ENCODE peak calls at places on chromosome 19, in eight cellular contexts. M is lower leg skin, X is HepG2, R is heart left ventricle, E is IMR-90, J is K562, D is breast epithelium, O is transverse colon. F is an unnamed sample.

GRCh38 chr19:8610928-8611284 is 391 bp upstream of the ADAMTS10 start:
- DNase-seq in M (no peak), X (no peak), R (no peak), E (no peak), J (no peak), D (no peak), O (no peak), F (no peak)

GRCh38 chr19:5696196-5697021 is 6.3 kb downstream of the RPL36 start:
- DNase-seq in M (peak; percentile 81), X (no peak), R (no peak), E (no peak), J (no peak), D (no peak), O (no peak), F (no peak)

GRCh38 chr19:2603320-2603719 is 99.2 kb downstream of the GNG7 start:
- DNase-seq in M (peak; percentile 94), X (no peak), R (peak; percentile 75), E (no peak), J (no peak), D (peak; percentile 52), O (no peak), F (no peak)

GRCh38 chr19:47781590-47782318 is 3.3 kb downstream of the SELENOW start:
- DNase-seq in M (no peak), X (no peak), R (peak; percentile 57), E (no peak), J (no peak), D (no peak), O (no peak), F (no peak)

GRCh38 chr19:45952691-45953505 is 20.8 kb downstream of the NOVA2 start:
- DNase-seq in M (no peak), X (no peak), R (no peak), E (peak; percentile 42), J (peak; percentile 88), D (no peak), O (peak; percentile 24), F (peak; percentile 83)

GRCh38 chr19:28864577-28865042 is 348.3 kb downstream of the UQCRFS1 start:
- DNase-seq in M (peak; percentile 26), X (no peak), R (peak; percentile 84), E (peak; percentile 7), J (no peak), D (no peak), O (peak; percentile 35), F (no peak)

GRCh38 chr19:11046608-11047354 is 42.5 kb upstream of the LDLR start:
- DNase-seq in M (no peak), X (no peak), R (no peak), E (no peak), J (no peak), D (no peak), O (no peak), F (no peak)

GRCh38 chr19:19489804-19490204 is 25.5 kb downstream of the TSSK6 start:
- DNase-seq in M (no peak), X (no peak), R (no peak), E (no peak), J (no peak), D (no peak), O (no peak), F (no peak)

GRCh38 chr19:6691342-6691741 is 21.4 kb upstream of the TNFSF14 start:
- DNase-seq in M (no peak), X (no peak), R (no peak), E (no peak), J (no peak), D (no peak), O (no peak), F (no peak)

GRCh38 chr19:5424192-5424973 is 30.8 kb upstream of the ZNRF4 start:
- DNase-seq in M (no peak), X (no peak), R (no peak), E (no peak), J (no peak), D (no peak), O (no peak), F (no peak)

GRCh38 chr19:13764101-13764807 is at the start of gene MRI1:
- DNase-seq in M (peak; percentile 96), X (peak; percentile 39), R (peak; percentile 87), E (peak; percentile 60), J (peak; percentile 92), D (peak; percentile 77), O (peak; percentile 83), F (peak; percentile 85)

GRCh38 chr19:44998025-44998424 is 3.2 kb upstream of the RELB start:
- DNase-seq in M (no peak), X (no peak), R (no peak), E (no peak), J (no peak), D (no peak), O (no peak), F (no peak)

GRCh38 chr19:5138606-5139594 is 170.0 kb downstream of the KDM4B start:
- DNase-seq in M (no peak), X (no peak), R (peak; percentile 52), E (peak; percentile 47), J (peak; percentile 34), D (no peak), O (peak; percentile 71), F (peak; percentile 96)

GRCh38 chr19:17305211-17305516 is 508 bp upstream of the MRPL34 start:
- DNase-seq in M (no peak), X (no peak), R (no peak), E (no peak), J (no peak), D (no peak), O (no peak), F (no peak)

GRCh38 chr19:18490719-18491118 is 31.2 kb downstream of the ELL start:
- DNase-seq in M (no peak), X (no peak), R (no peak), E (no peak), J (no peak), D (no peak), O (no peak), F (no peak)

GRCh38 chr19:40802300-40803169 is 3.5 kb downstream of the EGLN2 start:
- DNase-seq in M (peak; percentile 91), X (no peak), R (peak; percentile 82), E (no peak), J (peak; percentile 20), D (no peak), O (peak; percentile 77), F (peak; percentile 63)

GRCh38 chr19:20167020-20167644 is at the start of gene ZNF486:
- DNase-seq in M (peak; percentile 99), X (peak; percentile 80), R (peak; percentile 98), E (peak; percentile 94), J (peak; percentile 17), D (peak; percentile 99), O (peak; percentile 95), F (peak; percentile 94)

GRCh38 chr19:39428309-39429112 is 7.2 kb downstream of the RPS16 start:
- DNase-seq in M (no peak), X (peak; percentile 66), R (peak; percentile 86), E (peak; percentile 96), J (no peak), D (no peak), O (peak; percentile 51), F (no peak)

GRCh38 chr19:4636151-4636717 is 3.1 kb upstream of the TNFAIP8L1 start:
- DNase-seq in M (peak; percentile 91), X (no peak), R (peak; percentile 65), E (peak; percentile 34), J (peak; percentile 85), D (peak; percentile 67), O (peak; percentile 70), F (peak; percentile 58)

GRCh38 chr19:15266683-15267082 is 34.4 kb upstream of the EPHX3 start:
- DNase-seq in M (no peak), X (no peak), R (no peak), E (no peak), J (no peak), D (no peak), O (no peak), F (no peak)

GRCh38 chr19:12034196-12034595 is 1.3 kb downstream of the ZNF433 start:
- DNase-seq in M (no peak), X (no peak), R (no peak), E (no peak), J (no peak), D (no peak), O (no peak), F (no peak)

GRCh38 chr19:11196406-11197287 is 698 bp downstream of the KANK2 start:
- DNase-seq in M (no peak), X (no peak), R (peak; percentile 68), E (peak; percentile 28), J (peak; percentile 72), D (no peak), O (peak; percentile 36), F (peak; percentile 32)

GRCh38 chr19:53254451-53255341 is at the start of gene ZNF677:
- DNase-seq in M (peak; percentile 95), X (no peak), R (peak; percentile 98), E (peak; percentile 76), J (peak; percentile 47), D (peak; percentile 91), O (peak; percentile 72), F (no peak)
- TF ChIP-seq POLR2A in M (no peak), X (no peak), R (peak; percentile 67), E (peak; percentile 67), J (no peak), D (no peak), O (no peak), F (no peak)

GRCh38 chr19:42281175-42282035 is 12.4 kb downstream of the CIC start:
- DNase-seq in M (peak; percentile 96), X (peak; percentile 76), R (peak; percentile 76), E (peak; percentile 41), J (peak; percentile 37), D (no peak), O (peak; percentile 47), F (peak; percentile 67)
- TF ChIP-seq POLR2A in M (no peak), X (no peak), R (peak; percentile 52), E (no peak), J (no peak), D (no peak), O (no peak), F (no peak)

GRCh38 chr19:1020868-1021425 is at the start of gene TMEM259:
- DNase-seq in M (peak; percentile 99), X (peak; percentile 92), R (peak; percentile 98), E (peak; percentile 96), J (peak; percentile 87), D (peak; percentile 97), O (peak; percentile 98), F (peak; percentile 94)
- TF ChIP-seq POLR2A in M (peak; percentile 33), X (no peak), R (peak; percentile 63), E (no peak), J (no peak), D (no peak), O (peak; percentile 68), F (no peak)

GRCh38 chr19:34513767-34514166 is 32.2 kb downstream of the WTIP start:
- DNase-seq in M (no peak), X (no peak), R (no peak), E (no peak), J (no peak), D (no peak), O (no peak), F (no peak)

GRCh38 chr19:34523408-34523807 is 41.9 kb downstream of the WTIP start:
- DNase-seq in M (no peak), X (no peak), R (no peak), E (no peak), J (no peak), D (no peak), O (no peak), F (no peak)

GRCh38 chr19:34525001-34525400 is 43.4 kb downstream of the WTIP start:
- DNase-seq in M (no peak), X (no peak), R (no peak), E (no peak), J (no peak), D (no peak), O (no peak), F (no peak)

DNA sequence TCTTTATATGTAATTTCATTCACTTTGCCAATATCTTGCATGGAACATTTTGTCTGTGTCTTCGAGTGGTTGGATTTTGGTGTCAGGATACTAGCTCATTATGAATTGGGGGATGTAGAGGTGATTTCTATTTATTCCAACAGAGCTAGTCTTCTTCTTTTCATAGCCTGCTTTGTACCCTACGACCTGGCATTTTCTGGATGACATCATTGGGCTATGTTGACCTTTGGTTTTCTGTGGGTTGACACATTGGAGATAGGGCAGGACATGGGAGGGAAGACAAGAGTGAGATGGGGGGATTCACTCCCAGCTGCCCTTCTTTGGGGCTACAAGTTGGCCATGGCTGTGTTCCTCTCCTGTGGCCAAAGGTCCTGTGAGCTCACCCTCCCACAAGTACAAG is 38.0 kb downstream of the WTIP start:
- DNase-seq in M (no peak), X (no peak), R (no peak), E (no peak), J (no peak), D (no peak), O (no peak), F (no peak)
- TF ChIP-seq POLR2A in M (no peak), X (no peak), R (no peak), E (no peak), J (no peak), D (no peak), O (no peak), F (no peak)

F was measured in NB4.